ENCODE peak calls at places on chromosomes 11 and 22, in ten cellular contexts. One of them, this sample, is unnamed.

GRCh38 chr11:74532496-74533246 is 39.1 kb upstream of the LIPT2 start:
- DNase-seq in bronchial epithelial cell: peak
- DNase-seq in frontal cortex: no peak
- DNase-seq in DMS153: no peak
- DNase-seq in HTR-8/SVneo: no peak
- DNase-seq in HuH-7: no peak
- DNase-seq in astrocyte of the cerebellum: no peak
- DNase-seq in ovary: no peak
- DNase-seq in right cardiac atrium: no peak
- DNase-seq in mammary epithelial cell: peak
- DNase-seq in this sample: no peak

GRCh38 chr11:124079631-124080318 is 35.5 kb upstream of the VWA5A start:
- DNase-seq in DMS153: no peak
- DNase-seq in right cardiac atrium: no peak
- DNase-seq in HuH-7: no peak
- DNase-seq in HTR-8/SVneo: no peak
- DNase-seq in bronchial epithelial cell: no peak
- DNase-seq in astrocyte of the cerebellum: no peak
- DNase-seq in ovary: no peak
- DNase-seq in frontal cortex: no peak
- DNase-seq in mammary epithelial cell: no peak
- DNase-seq in this sample: no peak

GRCh38 chr11:73225001-73225686 is 7.1 kb downstream of the P2RY2 start:
- DNase-seq in HTR-8/SVneo: no peak
- DNase-seq in bronchial epithelial cell: no peak
- DNase-seq in frontal cortex: no peak
- DNase-seq in DMS153: no peak
- DNase-seq in HuH-7: no peak
- DNase-seq in mammary epithelial cell: no peak
- DNase-seq in right cardiac atrium: no peak
- DNase-seq in astrocyte of the cerebellum: no peak
- DNase-seq in ovary: no peak
- DNase-seq in this sample: no peak

GRCh38 chr11:66080055-66080817 is 10.2 kb downstream of the PACS1 start:
- DNase-seq in mammary epithelial cell: peak
- DNase-seq in bronchial epithelial cell: peak
- DNase-seq in right cardiac atrium: peak
- DNase-seq in astrocyte of the cerebellum: no peak
- DNase-seq in DMS153: no peak
- DNase-seq in HuH-7: no peak
- DNase-seq in ovary: no peak
- DNase-seq in HTR-8/SVneo: peak
- DNase-seq in frontal cortex: no peak
- DNase-seq in this sample: no peak

GRCh38 chr11:2590131-2590950 is 109.5 kb downstream of the KCNQ1OT1 start:
- DNase-seq in bronchial epithelial cell: no peak
- DNase-seq in HuH-7: peak
- DNase-seq in mammary epithelial cell: no peak
- DNase-seq in astrocyte of the cerebellum: no peak
- DNase-seq in DMS153: no peak
- DNase-seq in frontal cortex: peak
- DNase-seq in right cardiac atrium: peak
- DNase-seq in ovary: no peak
- DNase-seq in HTR-8/SVneo: no peak
- DNase-seq in this sample: no peak

GRCh38 chr22:37218771-37219411 is 6.6 kb upstream of the SSTR3 start:
- DNase-seq in DMS153: no peak
- DNase-seq in ovary: no peak
- DNase-seq in HTR-8/SVneo: no peak
- DNase-seq in HuH-7: no peak
- DNase-seq in right cardiac atrium: no peak
- DNase-seq in frontal cortex: no peak
- DNase-seq in mammary epithelial cell: no peak
- DNase-seq in bronchial epithelial cell: no peak
- DNase-seq in astrocyte of the cerebellum: no peak
- DNase-seq in this sample: no peak

GRCh38 chr11:130737866-130738431 is 178.3 kb downstream of the SNX19 start:
- DNase-seq in DMS153: no peak
- DNase-seq in HTR-8/SVneo: peak
- DNase-seq in bronchial epithelial cell: peak
- DNase-seq in frontal cortex: no peak
- DNase-seq in ovary: peak
- DNase-seq in right cardiac atrium: peak
- DNase-seq in HuH-7: no peak
- DNase-seq in mammary epithelial cell: no peak
- DNase-seq in astrocyte of the cerebellum: peak
- DNase-seq in this sample: no peak

GRCh38 chr22:49382451-49382735 is 445.3 kb downstream of the BRD1 start:
- DNase-seq in mammary epithelial cell: no peak
- DNase-seq in astrocyte of the cerebellum: no peak
- DNase-seq in HuH-7: no peak
- DNase-seq in ovary: no peak
- DNase-seq in HTR-8/SVneo: no peak
- DNase-seq in right cardiac atrium: no peak
- DNase-seq in bronchial epithelial cell: no peak
- DNase-seq in DMS153: no peak
- DNase-seq in frontal cortex: no peak
- DNase-seq in this sample: no peak

GRCh38 chr22:47006433-47006832 is 244.0 kb downstream of the TBC1D22A start:
- DNase-seq in frontal cortex: no peak
- DNase-seq in HTR-8/SVneo: no peak
- DNase-seq in ovary: no peak
- DNase-seq in bronchial epithelial cell: no peak
- DNase-seq in DMS153: no peak
- DNase-seq in right cardiac atrium: no peak
- DNase-seq in astrocyte of the cerebellum: no peak
- DNase-seq in mammary epithelial cell: no peak
- DNase-seq in HuH-7: no peak
- DNase-seq in this sample: no peak

GRCh38 chr22:27885977-27886842 is 32.8 kb downstream of the PITPNB start:
- DNase-seq in HuH-7: no peak
- DNase-seq in mammary epithelial cell: peak
- DNase-seq in HTR-8/SVneo: peak
- DNase-seq in astrocyte of the cerebellum: peak
- DNase-seq in ovary: no peak
- DNase-seq in frontal cortex: peak
- DNase-seq in bronchial epithelial cell: peak
- DNase-seq in right cardiac atrium: no peak
- DNase-seq in DMS153: no peak
- DNase-seq in this sample: peak

GRCh38 chr11:6693342-6694228 is 10.4 kb upstream of the MRPL17 start:
- DNase-seq in astrocyte of the cerebellum: no peak
- DNase-seq in right cardiac atrium: peak
- DNase-seq in HuH-7: no peak
- DNase-seq in HTR-8/SVneo: no peak
- DNase-seq in DMS153: no peak
- DNase-seq in frontal cortex: no peak
- DNase-seq in mammary epithelial cell: peak
- DNase-seq in bronchial epithelial cell: peak
- DNase-seq in ovary: no peak
- DNase-seq in this sample: no peak

GRCh38 chr11:76335827-76336226 is 45.1 kb downstream of the THAP12 start:
- DNase-seq in ovary: no peak
- DNase-seq in HuH-7: no peak
- DNase-seq in bronchial epithelial cell: no peak
- DNase-seq in mammary epithelial cell: no peak
- DNase-seq in astrocyte of the cerebellum: no peak
- DNase-seq in HTR-8/SVneo: no peak
- DNase-seq in frontal cortex: no peak
- DNase-seq in DMS153: no peak
- DNase-seq in right cardiac atrium: no peak
- DNase-seq in this sample: no peak

GRCh38 chr11:1750481-1750839 is at the start of gene IFITM10:
- DNase-seq in bronchial epithelial cell: no peak
- DNase-seq in HuH-7: no peak
- DNase-seq in right cardiac atrium: no peak
- DNase-seq in astrocyte of the cerebellum: no peak
- DNase-seq in mammary epithelial cell: peak
- DNase-seq in ovary: no peak
- DNase-seq in HTR-8/SVneo: no peak
- DNase-seq in DMS153: no peak
- DNase-seq in frontal cortex: peak
- DNase-seq in this sample: no peak

GRCh38 chr11:117189941-117190544 is 9.1 kb upstream of the TAGLN start:
- DNase-seq in ovary: no peak
- DNase-seq in astrocyte of the cerebellum: no peak
- DNase-seq in HuH-7: no peak
- DNase-seq in DMS153: no peak
- DNase-seq in HTR-8/SVneo: no peak
- DNase-seq in mammary epithelial cell: no peak
- DNase-seq in bronchial epithelial cell: no peak
- DNase-seq in frontal cortex: no peak
- DNase-seq in right cardiac atrium: no peak
- DNase-seq in this sample: no peak

GRCh38 chr22:47129902-47130301 is 367.5 kb downstream of the TBC1D22A start:
- DNase-seq in HuH-7: no peak
- DNase-seq in right cardiac atrium: no peak
- DNase-seq in DMS153: no peak
- DNase-seq in bronchial epithelial cell: peak
- DNase-seq in ovary: no peak
- DNase-seq in astrocyte of the cerebellum: no peak
- DNase-seq in frontal cortex: no peak
- DNase-seq in mammary epithelial cell: peak
- DNase-seq in HTR-8/SVneo: no peak
- DNase-seq in this sample: no peak

GRCh38 chr11:113906038-113906437 is 1.4 kb downstream of the HTR3B start:
- DNase-seq in ovary: no peak
- DNase-seq in right cardiac atrium: no peak
- DNase-seq in HuH-7: peak
- DNase-seq in bronchial epithelial cell: peak
- DNase-seq in HTR-8/SVneo: no peak
- DNase-seq in mammary epithelial cell: no peak
- DNase-seq in astrocyte of the cerebellum: no peak
- DNase-seq in frontal cortex: no peak
- DNase-seq in DMS153: peak
- DNase-seq in this sample: peak

GRCh38 chr11:133065847-133066485 is 466.3 kb downstream of the OPCML start:
- DNase-seq in ovary: no peak
- DNase-seq in mammary epithelial cell: no peak
- DNase-seq in HuH-7: no peak
- DNase-seq in frontal cortex: no peak
- DNase-seq in right cardiac atrium: no peak
- DNase-seq in bronchial epithelial cell: no peak
- DNase-seq in DMS153: peak
- DNase-seq in HTR-8/SVneo: no peak
- DNase-seq in astrocyte of the cerebellum: no peak
- DNase-seq in this sample: no peak

GRCh38 chr22:44245867-44246266 is 65.1 kb downstream of the PARVG start:
- DNase-seq in DMS153: no peak
- DNase-seq in HuH-7: no peak
- DNase-seq in ovary: no peak
- DNase-seq in astrocyte of the cerebellum: no peak
- DNase-seq in mammary epithelial cell: no peak
- DNase-seq in bronchial epithelial cell: no peak
- DNase-seq in frontal cortex: no peak
- DNase-seq in right cardiac atrium: no peak
- DNase-seq in HTR-8/SVneo: no peak
- DNase-seq in this sample: no peak

GRCh38 chr11:128238521-128239222 is 348.7 kb downstream of the ETS1 start:
- DNase-seq in DMS153: no peak
- DNase-seq in mammary epithelial cell: no peak
- DNase-seq in astrocyte of the cerebellum: no peak
- DNase-seq in ovary: no peak
- DNase-seq in HuH-7: no peak
- DNase-seq in HTR-8/SVneo: no peak
- DNase-seq in right cardiac atrium: no peak
- DNase-seq in frontal cortex: no peak
- DNase-seq in bronchial epithelial cell: no peak
- DNase-seq in this sample: no peak

GRCh38 chr11:73999581-74000306 is 9.1 kb downstream of the UCP3 start:
- DNase-seq in ovary: no peak
- DNase-seq in HuH-7: no peak
- DNase-seq in mammary epithelial cell: no peak
- DNase-seq in frontal cortex: no peak
- DNase-seq in bronchial epithelial cell: no peak
- DNase-seq in HTR-8/SVneo: no peak
- DNase-seq in right cardiac atrium: no peak
- DNase-seq in DMS153: no peak
- DNase-seq in astrocyte of the cerebellum: no peak
- DNase-seq in this sample: no peak

GRCh38 chr11:71451596-71452353 is 1.2 kb upstream of the NADSYN1 start:
- DNase-seq in frontal cortex: no peak
- DNase-seq in HTR-8/SVneo: no peak
- DNase-seq in bronchial epithelial cell: no peak
- DNase-seq in mammary epithelial cell: no peak
- DNase-seq in HuH-7: no peak
- DNase-seq in astrocyte of the cerebellum: no peak
- DNase-seq in DMS153: peak
- DNase-seq in right cardiac atrium: no peak
- DNase-seq in ovary: no peak
- DNase-seq in this sample: peak

GRCh38 chr11:33912405-33913361 is 20.8 kb upstream of the LMO2 start:
- DNase-seq in right cardiac atrium: peak
- DNase-seq in HuH-7: no peak
- DNase-seq in bronchial epithelial cell: peak
- DNase-seq in HTR-8/SVneo: peak
- DNase-seq in DMS153: no peak
- DNase-seq in ovary: no peak
- DNase-seq in mammary epithelial cell: peak
- DNase-seq in frontal cortex: no peak
- DNase-seq in astrocyte of the cerebellum: peak
- DNase-seq in this sample: no peak

GRCh38 chr11:15179167-15179566 is 64.4 kb downstream of the INSC start:
- DNase-seq in HuH-7: no peak
- DNase-seq in HTR-8/SVneo: no peak
- DNase-seq in DMS153: no peak
- DNase-seq in astrocyte of the cerebellum: no peak
- DNase-seq in ovary: no peak
- DNase-seq in right cardiac atrium: no peak
- DNase-seq in frontal cortex: no peak
- DNase-seq in mammary epithelial cell: no peak
- DNase-seq in bronchial epithelial cell: no peak
- DNase-seq in this sample: no peak

GRCh38 chr11:61069427-61069826 is 32.9 kb upstream of the CD5 start:
- DNase-seq in bronchial epithelial cell: no peak
- DNase-seq in frontal cortex: no peak
- DNase-seq in DMS153: no peak
- DNase-seq in right cardiac atrium: no peak
- DNase-seq in ovary: no peak
- DNase-seq in HTR-8/SVneo: no peak
- DNase-seq in HuH-7: no peak
- DNase-seq in astrocyte of the cerebellum: no peak
- DNase-seq in mammary epithelial cell: no peak
- DNase-seq in this sample: no peak

GRCh38 chr11:1983601-1983961 is 14.1 kb downstream of the H19 start:
- DNase-seq in astrocyte of the cerebellum: no peak
- DNase-seq in frontal cortex: no peak
- DNase-seq in mammary epithelial cell: no peak
- DNase-seq in bronchial epithelial cell: no peak
- DNase-seq in right cardiac atrium: no peak
- DNase-seq in DMS153: no peak
- DNase-seq in HuH-7: no peak
- DNase-seq in HTR-8/SVneo: no peak
- DNase-seq in ovary: no peak
- DNase-seq in this sample: no peak

GRCh38 chr11:9265211-9266131 is at the start of gene DENND5A:
- DNase-seq in bronchial epithelial cell: peak
- DNase-seq in right cardiac atrium: peak
- DNase-seq in frontal cortex: peak
- DNase-seq in DMS153: peak
- DNase-seq in astrocyte of the cerebellum: peak
- DNase-seq in HuH-7: peak
- DNase-seq in HTR-8/SVneo: peak
- DNase-seq in mammary epithelial cell: peak
- DNase-seq in ovary: peak
- DNase-seq in this sample: peak

GRCh38 chr11:60854140-60854846 is 1.5 kb downstream of the PTGDR2 start:
- DNase-seq in DMS153: no peak
- DNase-seq in HuH-7: no peak
- DNase-seq in mammary epithelial cell: no peak
- DNase-seq in right cardiac atrium: no peak
- DNase-seq in frontal cortex: no peak
- DNase-seq in ovary: no peak
- DNase-seq in bronchial epithelial cell: no peak
- DNase-seq in HTR-8/SVneo: no peak
- DNase-seq in astrocyte of the cerebellum: no peak
- DNase-seq in this sample: no peak

GRCh38 chr22:29744902-29745301 is 21.9 kb downstream of the ZMAT5 start:
- DNase-seq in HuH-7: no peak
- DNase-seq in HTR-8/SVneo: no peak
- DNase-seq in frontal cortex: no peak
- DNase-seq in mammary epithelial cell: peak
- DNase-seq in DMS153: peak
- DNase-seq in right cardiac atrium: peak
- DNase-seq in bronchial epithelial cell: peak
- DNase-seq in astrocyte of the cerebellum: no peak
- DNase-seq in ovary: no peak
- DNase-seq in this sample: no peak